ENCODE peak calls at places on chromosomes 12 and 14, in seven cellular contexts. A is endothelial cell, X is H9, G is hepatocyte, T is glutamatergic neuron, C is astrocyte of the spinal cord, B is AG09319. P is an unnamed sample.

GRCh38 chr12:124519741-124520140 is 47.7 kb downstream of the NCOR2 start:
- DNase-seq in B (no peak), X (no peak), C (no peak), G (no peak), T (no peak), A (no peak), P (no peak)

GRCh38 chr14:61608245-61609142 is 86.8 kb upstream of the HIF1A start:
- DNase-seq in A (no peak), G (no peak), C (peak), B (no peak), T (peak), X (no peak), P (no peak)

GRCh38 chr12:10722502-10722904 is 620 bp downstream of the YBX3 start:
- DNase-seq in B (no peak), X (no peak), G (peak), C (peak), A (peak), T (peak), P (peak)

GRCh38 chr14:95514131-95515079 is 2.0 kb downstream of the SYNE3 start:
- DNase-seq in C (no peak), B (no peak), X (peak), A (no peak), G (no peak), T (no peak), P (no peak)

GRCh38 chr14:100554082-100554677 is 33.0 kb downstream of the BEGAIN start:
- DNase-seq in T (no peak), B (no peak), X (no peak), C (no peak), A (no peak), G (peak), P (no peak)

GRCh38 chr12:48973992-48974673 is 2.6 kb upstream of the WNT10B start:
- DNase-seq in A (peak), X (peak), G (peak), B (no peak), C (peak), T (peak), P (peak)

GRCh38 chr14:100529561-100530031 is 57.6 kb downstream of the BEGAIN start:
- DNase-seq in C (no peak), B (no peak), G (peak), A (no peak), T (peak), X (peak), P (no peak)

GRCh38 chr14:52950410-52950897 is 396 bp downstream of the FERMT2 start:
- DNase-seq in B (no peak), G (peak), X (peak), C (peak), T (peak), A (peak), P (peak)

GRCh38 chr14:69334576-69334975 is 63.5 kb downstream of the ERH start:
- DNase-seq in X (no peak), C (no peak), B (no peak), T (no peak), A (no peak), G (no peak), P (no peak)

GRCh38 chr12:123935956-123936355 is 36.7 kb downstream of the CCDC92 start:
- DNase-seq in A (no peak), T (no peak), X (no peak), B (no peak), G (no peak), C (no peak), P (no peak)

GRCh38 chr12:71947645-71948105 is 9.0 kb downstream of the TPH2 start:
- DNase-seq in B (no peak), T (peak), G (peak), C (peak), A (peak), X (peak), P (no peak)

GRCh38 chr12:57519758-57520007 is 631 bp downstream of the DDIT3 start:
- DNase-seq in T (no peak), B (no peak), A (no peak), X (peak), C (no peak), G (no peak), P (peak)

GRCh38 chr14:27712364-27712763 is 1054.2 kb upstream of the FOXG1 start:
- DNase-seq in C (no peak), X (no peak), G (no peak), T (no peak), A (no peak), B (no peak), P (no peak)

GRCh38 chr12:58981961-58982360 is 61.7 kb upstream of the LRIG3 start:
- DNase-seq in A (no peak), B (no peak), T (no peak), G (no peak), C (no peak), X (no peak), P (no peak)

GRCh38 chr14:98966021-98966420 is 306.0 kb downstream of the BCL11B start:
- DNase-seq in B (no peak), G (no peak), T (no peak), A (no peak), C (no peak), X (no peak), P (no peak)
- TF ChIP-seq CTCF in B (no peak), G (no peak), T (no peak), A (no peak), C (no peak), X (no peak), P (no peak)

DNA sequence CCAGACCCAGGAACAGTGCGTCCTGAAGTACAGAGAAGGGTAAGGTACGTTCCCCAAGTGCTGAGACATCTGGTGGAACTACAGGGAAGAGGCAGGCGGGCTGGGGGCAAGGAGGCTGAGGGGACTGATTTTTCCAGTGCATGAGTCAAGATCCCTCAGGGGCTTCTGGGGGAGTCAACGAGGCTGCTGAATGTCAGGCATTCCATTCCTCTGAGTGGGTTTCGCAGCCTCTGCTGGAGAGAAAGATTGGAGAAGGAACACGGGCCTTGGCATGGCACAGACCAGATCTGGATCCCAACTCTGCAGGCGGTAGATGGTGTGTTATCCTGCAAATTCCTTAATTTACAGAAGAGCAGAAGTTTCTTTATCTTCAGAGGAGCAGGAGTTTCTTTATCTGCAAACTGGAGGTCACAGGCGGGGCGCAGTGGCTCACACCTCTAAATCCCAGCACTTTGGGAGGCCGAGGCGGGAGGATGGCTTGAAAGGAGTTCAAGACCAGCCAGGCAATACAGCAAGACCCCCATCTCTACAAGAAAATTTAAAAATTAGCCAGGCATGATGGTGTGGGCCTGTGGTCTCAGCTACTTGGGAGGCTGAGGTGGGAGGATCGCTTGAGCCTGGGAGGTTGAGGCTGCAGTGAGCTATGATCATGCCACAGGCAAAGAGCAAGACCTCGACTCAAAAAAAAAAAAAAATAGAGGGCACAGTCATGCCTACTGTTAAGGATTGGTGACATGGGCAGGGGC is 132.6 kb upstream of the MAP1LC3B2 start:
- DNase-seq in C (peak), B (peak), A (peak), T (no peak), X (peak), G (peak), P (no peak)
- TF ChIP-seq CTCF in C (peak), B (peak), A (no peak), T (no peak), X (peak), G (peak), P (no peak)

GRCh38 chr14:22046063-22046462 is 372.4 kb upstream of the OR4E1 start:
- DNase-seq in B (no peak), C (no peak), T (no peak), A (no peak), G (no peak), X (no peak), P (peak)
- TF ChIP-seq CTCF in B (no peak), C (no peak), T (no peak), A (no peak), G (no peak), X (no peak), P (no peak)

DNA sequence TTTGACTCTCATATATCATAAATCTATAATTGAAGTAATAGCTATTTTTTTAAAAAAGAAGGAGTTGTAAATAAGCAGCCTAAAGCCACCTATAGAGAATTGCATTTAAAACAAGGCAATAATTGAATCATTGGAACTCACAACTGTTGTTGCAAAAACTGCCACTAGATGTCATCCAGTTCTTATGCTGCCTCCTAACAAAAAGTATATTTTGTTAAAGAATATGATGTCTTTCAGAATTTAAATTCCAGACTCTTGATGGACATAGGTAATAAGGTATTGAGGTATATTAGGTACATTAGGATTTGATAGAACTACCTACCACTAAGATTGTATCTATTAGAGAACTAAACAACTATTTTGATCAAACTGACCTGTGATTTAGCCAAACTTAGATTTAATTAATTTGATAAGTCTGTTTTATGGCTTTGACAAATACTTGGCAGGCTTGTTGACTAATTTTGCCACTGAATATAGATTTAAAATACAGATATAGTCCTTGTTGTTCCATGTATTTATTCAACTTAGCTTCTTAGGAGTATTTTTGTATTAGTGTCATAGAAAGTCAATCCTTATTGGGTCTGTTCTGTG is 401.4 kb downstream of the RPL10L start:
- DNase-seq in T (no peak), G (peak), B (no peak), A (peak), C (peak), X (no peak), P (no peak)
- TF ChIP-seq CTCF in T (peak), G (peak), B (no peak), A (peak), C (peak), X (peak), P (peak)

GRCh38 chr12:65926119-65927004 is 102.1 kb downstream of the HMGA2 start:
- DNase-seq in B (no peak), T (no peak), G (peak), X (no peak), A (no peak), C (no peak), P (no peak)

GRCh38 chr12:65918057-65918456 is 93.8 kb downstream of the HMGA2 start:
- DNase-seq in X (no peak), T (no peak), C (no peak), G (no peak), A (no peak), B (no peak), P (no peak)

GRCh38 chr12:65925626-65926025 is 101.3 kb downstream of the HMGA2 start:
- DNase-seq in G (no peak), T (no peak), A (no peak), C (no peak), X (no peak), B (no peak), P (no peak)

GRCh38 chr12:65922077-65922476 is 97.8 kb downstream of the HMGA2 start:
- DNase-seq in T (no peak), G (no peak), A (no peak), B (no peak), X (no peak), C (no peak), P (no peak)

DNA sequence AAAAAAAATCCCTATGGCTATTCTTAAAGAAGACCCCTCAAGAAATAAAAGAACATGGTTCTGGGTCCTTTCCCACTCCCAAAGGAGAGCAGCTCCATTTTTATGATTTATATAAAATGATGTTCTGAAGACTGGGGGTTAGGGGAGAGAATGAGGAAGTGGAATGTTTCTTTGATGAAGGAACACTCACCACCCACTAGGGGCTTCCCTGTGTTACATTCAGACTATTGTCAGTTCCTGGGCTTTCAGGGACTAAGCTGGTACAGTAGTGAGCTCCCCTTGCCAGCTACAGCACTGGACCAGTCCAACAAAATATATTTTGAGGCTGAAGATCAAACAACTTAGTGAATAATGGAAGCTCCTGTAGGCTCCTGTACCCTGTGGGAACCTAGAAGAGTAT is 98.9 kb downstream of the HMGA2 start:
- DNase-seq in C (no peak), B (no peak), G (no peak), A (no peak), T (no peak), X (no peak), P (no peak)
- TF ChIP-seq CTCF in C (peak), B (no peak), G (no peak), A (no peak), T (no peak), X (peak), P (no peak)

GRCh38 chr12:77152623-77153193 is 87.3 kb upstream of the E2F7 start:
- DNase-seq in X (no peak), G (peak), B (peak), T (no peak), C (peak), A (no peak), P (no peak)
- TF ChIP-seq CTCF in X (peak), G (peak), B (peak), T (peak), C (peak), A (no peak), P (no peak)

GRCh38 chr14:99520571-99521081 is 39.4 kb downstream of the CCNK start:
- DNase-seq in T (peak), C (no peak), X (no peak), B (no peak), G (no peak), A (no peak), P (no peak)
- TF ChIP-seq CTCF in T (no peak), C (no peak), X (no peak), B (no peak), G (no peak), A (no peak), P (no peak)

GRCh38 chr12:109802828-109803227 is 30.4 kb downstream of the TRPV4 start:
- DNase-seq in X (no peak), A (no peak), C (no peak), G (no peak), B (no peak), T (no peak), P (no peak)
- TF ChIP-seq CTCF in X (no peak), A (no peak), C (no peak), G (no peak), B (no peak), T (no peak), P (no peak)

P was measured in activated CD8-positive, alpha-beta T cell treated with anti-CD3 and anti-CD28 coated beads for 36 hours.